ENCODE peak calls at places on chromosomes 7 and 10, in six cellular contexts. R, L, S, F, D and T are unnamed samples.

GRCh38 chr10:63763744-63764143 is 242.5 kb downstream of the REEP3 start:
- DNase-seq in L (no peak), D (no peak), S (no peak), F (peak; percentile 16), R (no peak), T (no peak)

GRCh38 chr7:12256025-12256570 is 45.0 kb downstream of the TMEM106B start:
- DNase-seq in D (no peak), L (no peak), F (peak; percentile 15), S (no peak), R (no peak), T (no peak)

GRCh38 chr7:32164341-32164996 is 94.3 kb upstream of the PDE1C start:
- DNase-seq in L (peak; percentile 37), D (peak; percentile 5), S (no peak), F (peak; percentile 85), R (no peak), T (peak; percentile 89)

GRCh38 chr7:115004121-115004520 is 82.2 kb downstream of the MDFIC start:
- DNase-seq in F (no peak), D (no peak), S (no peak), R (no peak), L (no peak), T (no peak)

GRCh38 chr10:122798704-122799231 is 46.9 kb downstream of the CUZD1 start:
- DNase-seq in R (no peak), D (no peak), L (no peak), S (no peak), F (no peak), T (no peak)

GRCh38 chr10:34288634-34289033 is 526.5 kb downstream of the PARD3 start:
- DNase-seq in F (no peak), L (no peak), D (no peak), R (no peak), S (no peak), T (no peak)

GRCh38 chr7:7103343-7104313 is 78.7 kb upstream of the C1GALT1 start:
- DNase-seq in L (peak; percentile 76), S (no peak), R (no peak), D (no peak), F (peak; percentile 82), T (peak; percentile 78)

GRCh38 chr7:131627589-131628212 is 71.3 kb upstream of the PODXL start:
- DNase-seq in R (no peak), F (no peak), L (no peak), S (no peak), D (no peak), T (peak; percentile 44)

GRCh38 chr7:108613147-108613948 is 43.7 kb downstream of the DNAJB9 start:
- DNase-seq in S (no peak), L (peak; percentile 9), R (no peak), D (no peak), F (peak; percentile 50), T (peak; percentile 84)

GRCh38 chr7:75772081-75773077 is at the start of gene CCL26:
- DNase-seq in L (peak; percentile 78), D (no peak), F (peak; percentile 78), R (no peak), S (no peak), T (peak; percentile 14)

GRCh38 chr7:139918488-139918887 is 89.4 kb downstream of the TBXAS1 start:
- DNase-seq in D (no peak), L (no peak), F (no peak), R (no peak), S (no peak), T (no peak)

GRCh38 chr10:132520147-132520811 is 17.3 kb upstream of the INPP5A start:
- DNase-seq in S (no peak), L (peak; percentile 83), R (no peak), D (no peak), F (peak; percentile 87), T (no peak)

GRCh38 chr10:43959364-43959763 is 310.7 kb upstream of the ZNF32 start:
- DNase-seq in D (no peak), S (no peak), F (no peak), L (no peak), R (no peak), T (peak; percentile 4)

GRCh38 chr10:76553231-76553630 is 1084.4 kb downstream of the KCNMA1 start:
- DNase-seq in S (no peak), D (no peak), L (peak; percentile 74), R (no peak), F (no peak), T (no peak)

GRCh38 chr10:118958984-118959916 is 70.3 kb upstream of the NANOS1 start:
- DNase-seq in R (no peak), L (peak; percentile 89), D (peak; percentile 27), S (no peak), F (peak; percentile 40), T (no peak)

GRCh38 chr10:88392222-88392621 is 190.9 kb downstream of the RNLS start:
- DNase-seq in D (no peak), F (no peak), R (no peak), L (no peak), S (no peak), T (no peak)

GRCh38 chr7:122602800-122603199 is 96.1 kb downstream of the RNF133 start:
- DNase-seq in S (no peak), L (no peak), R (no peak), D (no peak), F (no peak), T (no peak)

GRCh38 chr7:104366390-104366789 is 38.0 kb downstream of the LHFPL3 start:
- DNase-seq in R (no peak), D (no peak), S (no peak), F (no peak), L (no peak), T (peak; percentile 24)

GRCh38 chr10:26890956-26891355 is 30.2 kb upstream of the ABI1 start:
- DNase-seq in D (no peak), F (peak; percentile 83), L (peak; percentile 79), S (peak; percentile 6), R (peak; percentile 61), T (peak; percentile 38)